ENCODE peak calls at places on chromosomes 12 and 14, in four cellular contexts. M, N, C and A are unnamed samples.

GRCh38 chr12:92000587-92000986 is 145.1 kb downstream of the BTG1 start:
- DNase-seq in C (no peak), M (no peak), N (no peak), A (no peak)

GRCh38 chr12:74619886-74620285 is 82.3 kb downstream of the ATXN7L3B start:
- DNase-seq in N (no peak), C (no peak), M (no peak), A (no peak)

GRCh38 chr14:103104654-103105511 is 10.4 kb downstream of the EXOC3L4 start:
- DNase-seq in N (peak), C (no peak), M (peak), A (no peak)

GRCh38 chr14:100614803-100615202 is 27.6 kb upstream of the BEGAIN start:
- DNase-seq in N (no peak), M (no peak), C (no peak), A (no peak)

GRCh38 chr12:51388066-51388799 is 3.0 kb downstream of the GALNT6 start:
- DNase-seq in N (peak), M (no peak), C (no peak), A (no peak)

GRCh38 chr12:70265132-70265531 is 21.9 kb downstream of the CNOT2 start:
- DNase-seq in C (no peak), M (no peak), N (no peak), A (no peak)

GRCh38 chr12:111643428-111643826 is 42.3 kb downstream of the BRAP start:
- DNase-seq in N (no peak), C (peak), M (no peak), A (no peak)

GRCh38 chr12:64673490-64674169 is 63.3 kb downstream of the RASSF3 start:
- DNase-seq in C (no peak), N (no peak), M (no peak), A (no peak)

GRCh38 chr12:121214855-121215745 is 5.2 kb downstream of the P2RX4 start:
- DNase-seq in M (no peak), N (no peak), C (peak), A (peak)

GRCh38 chr12:101671157-101671791 is 26.2 kb upstream of the CHPT1 start:
- DNase-seq in M (no peak), C (no peak), N (peak), A (no peak)

GRCh38 chr12:21806255-21806654 is 31.7 kb upstream of the KCNJ8 start:
- DNase-seq in M (no peak), N (no peak), C (no peak), A (no peak)

GRCh38 chr12:5665615-5666014 is 233.7 kb downstream of the NTF3 start:
- DNase-seq in N (no peak), M (no peak), C (peak), A (peak)

GRCh38 chr12:480831-481230 is 21.1 kb downstream of the B4GALNT3 start:
- DNase-seq in N (no peak), M (no peak), C (no peak), A (no peak)

GRCh38 chr14:68621400-68622365 is 171.2 kb downstream of the ZFP36L1 start:
- DNase-seq in N (no peak), M (peak), C (peak), A (no peak)

GRCh38 chr12:76030378-76031080 is 1.0 kb downstream of the PHLDA1 start:
- DNase-seq in C (no peak), M (peak), N (peak), A (no peak)

GRCh38 chr12:288687-289086 is 26.1 kb upstream of the SLC6A13 start:
- DNase-seq in M (no peak), N (no peak), C (peak), A (no peak)

GRCh38 chr14:74735113-74735512 is 22.2 kb downstream of the FCF1 start:
- DNase-seq in N (no peak), M (no peak), C (no peak), A (no peak)

GRCh38 chr12:108305520-108305919 is 33.6 kb downstream of the CMKLR1 start:
- DNase-seq in C (peak), N (no peak), M (no peak), A (peak)

GRCh38 chr12:58920102-58920955 is at the start of gene LRIG3:
- DNase-seq in C (no peak), M (peak), N (peak), A (peak)

GRCh38 chr14:58637391-58638230 is at the start of gene DACT1:
- DNase-seq in N (no peak), C (no peak), M (peak), A (no peak)

GRCh38 chr14:104107611-104108569 is 22.4 kb downstream of the ASPG start:
- DNase-seq in C (no peak), N (no peak), M (peak), A (no peak)

GRCh38 chr14:55912344-55912743 is 205.9 kb upstream of the PELI2 start:
- DNase-seq in M (no peak), N (no peak), C (no peak), A (no peak)

GRCh38 chr14:75561013-75561432 is 17.4 kb upstream of the FLVCR2 start:
- DNase-seq in C (no peak), N (peak), M (peak), A (peak)

GRCh38 chr12:120234643-120235368 is 30.7 kb downstream of the PXN start:
- DNase-seq in N (no peak), C (peak), M (peak), A (peak)

GRCh38 chr14:54646576-54647130 is 79.7 kb downstream of the SAMD4A start:
- DNase-seq in C (no peak), M (no peak), N (no peak), A (no peak)

DNA sequence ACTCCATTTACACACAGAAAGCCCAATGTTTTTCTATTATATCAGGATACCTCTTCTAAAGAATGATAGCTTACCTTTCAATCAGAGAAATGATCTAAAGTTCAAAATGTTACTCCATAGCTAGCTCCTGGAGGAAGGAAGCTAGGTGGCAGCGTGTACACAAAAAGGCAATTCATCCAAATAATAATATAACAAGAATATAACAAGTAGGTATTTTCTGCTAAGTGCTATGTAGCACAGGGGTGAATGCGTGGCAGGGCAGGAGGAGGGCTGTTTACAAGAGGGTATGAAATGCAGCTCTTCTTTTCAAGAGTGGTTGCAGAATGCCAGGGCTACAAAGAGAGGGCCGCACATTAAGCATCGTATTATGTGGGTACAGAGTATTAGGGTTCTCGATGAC is 663 bp upstream of the SNAPC1 start:
- DNase-seq in N (no peak), M (no peak), C (no peak), A (no peak)
- TF ChIP-seq CTCF in N (no peak), M (no peak), C (no peak), A (no peak)

GRCh38 chr12:7091660-7092228 is 501 bp downstream of the C1R start:
- DNase-seq in M (no peak), C (no peak), N (no peak), A (no peak)
- H3K4me3 ChIP-seq in M (no peak), C (peak), N (no peak), A (peak)

DNA sequence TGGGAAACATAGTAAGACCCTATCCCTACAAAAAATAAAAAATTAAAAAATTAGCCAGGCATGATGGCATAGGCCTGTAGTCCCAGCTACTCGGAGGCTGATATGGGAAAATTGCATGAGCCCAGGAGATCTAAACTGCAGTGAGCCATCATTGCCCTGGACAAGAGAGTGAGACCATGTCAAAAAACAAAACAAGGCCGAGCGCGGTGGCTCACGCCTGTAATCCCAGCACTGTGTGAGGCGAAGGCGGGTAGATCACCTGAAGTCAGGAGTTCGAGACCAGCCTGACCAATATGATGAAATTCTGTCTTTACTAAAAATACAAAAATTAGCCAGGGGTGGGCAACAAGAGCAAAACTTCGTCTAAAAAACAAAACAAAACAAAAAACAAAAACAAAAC is 51.6 kb downstream of the FAM186A start:
- DNase-seq in M (no peak), N (no peak), C (no peak), A (no peak)
- TF ChIP-seq CTCF in M (no peak), N (no peak), C (no peak), A (no peak)

GRCh38 chr14:25032092-25032784 is 17.7 kb downstream of the STXBP6 start:
- DNase-seq in M (no peak), C (no peak), N (no peak), A (no peak)
- H3K4me3 ChIP-seq in M (no peak), C (no peak), N (no peak), A (no peak)

GRCh38 chr12:93154096-93154728 is 223.5 kb upstream of the NUDT4 start:
- DNase-seq in M (no peak), N (no peak), C (no peak), A (no peak)
- TF ChIP-seq CTCF in M (no peak), N (no peak), C (no peak), A (no peak)

DNA sequence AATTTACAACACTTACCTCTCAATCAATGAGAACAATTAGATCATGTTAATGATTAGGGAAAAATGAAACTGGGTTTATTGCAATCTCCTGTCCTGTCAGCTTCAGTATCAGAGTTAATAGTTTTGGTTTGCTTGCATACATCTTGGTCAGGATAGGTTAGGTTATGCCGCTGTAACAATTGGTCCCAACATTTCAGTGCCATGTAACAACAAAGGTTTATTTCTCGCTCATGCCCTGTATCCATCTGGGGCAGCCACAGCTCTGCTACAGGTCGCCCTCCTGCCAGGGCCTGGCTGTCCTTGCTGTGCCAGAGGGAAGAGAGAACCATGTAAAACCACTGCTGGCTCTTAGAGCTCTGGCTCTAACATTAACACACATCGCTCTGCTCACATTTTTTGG is 30.5 kb upstream of the SPTLC2 start:
- DNase-seq in N (no peak), M (no peak), C (no peak), A (no peak)
- H3K4me3 ChIP-seq in N (no peak), M (no peak), C (no peak), A (no peak)

DNA sequence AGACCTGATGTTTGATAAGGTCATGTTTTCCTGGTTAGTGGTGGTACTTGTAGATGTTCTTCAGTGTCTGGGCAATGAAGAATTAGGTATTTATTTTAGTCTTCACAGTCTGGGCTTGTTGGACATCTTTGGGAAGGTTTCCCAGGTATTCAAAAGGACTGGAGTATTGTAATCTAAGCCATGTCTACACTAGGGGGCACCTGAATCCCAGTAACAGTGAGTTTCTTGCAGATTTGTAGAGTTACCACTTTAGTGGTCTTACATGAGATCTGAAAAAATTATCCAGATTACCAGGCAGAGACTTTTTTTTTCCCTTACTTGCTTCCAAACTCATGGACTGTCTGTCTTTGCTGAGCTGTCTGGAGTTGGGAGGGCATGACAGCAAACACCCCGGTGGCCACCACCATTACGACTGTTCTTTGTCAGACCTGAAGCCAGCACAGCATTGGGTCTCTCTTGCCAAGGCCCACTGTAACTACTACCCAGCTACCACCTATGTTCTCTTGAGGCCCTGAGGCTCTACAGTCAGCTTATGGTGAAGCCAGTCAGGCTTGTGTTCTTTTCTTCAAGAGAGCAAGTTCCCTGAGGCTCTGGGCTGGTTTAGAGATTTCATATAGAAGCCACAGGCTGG is 820.7 kb upstream of the FBXO33 start:
- DNase-seq in M (no peak), C (no peak), N (no peak), A (no peak)
- TF ChIP-seq CTCF in M (no peak), C (no peak), N (no peak), A (peak)